ENCODE peak calls at places on chromosomes 11 and 22, in six cellular contexts. One of them, this sample, is unnamed.

GRCh38 chr11:1486054-1486825 is at the start of gene MOB2:
- DNase-seq in T1000: no peak
- DNase-seq in stimulated activated CD8-positive, alpha-beta memory T cell treated with anti-CD3 and anti-CD28 coated beads, Interleukin-15, amount 100 ng/mL, for 24 hours: no peak
- DNase-seq in activated gamma-delta T cell: no peak
- DNase-seq in dorsolateral prefrontal cortex: peak; percentile 33
- DNase-seq in DMS153: peak; percentile 29
- DNase-seq in this sample: peak; percentile 39

GRCh38 chr22:50305658-50306566 is 1.5 kb downstream of the PLXNB2 start:
- DNase-seq in T1000: peak; percentile 67
- DNase-seq in stimulated activated CD8-positive, alpha-beta memory T cell treated with anti-CD3 and anti-CD28 coated beads, Interleukin-15, amount 100 ng/mL, for 24 hours: no peak
- DNase-seq in activated gamma-delta T cell: no peak
- DNase-seq in dorsolateral prefrontal cortex: peak; percentile 80
- DNase-seq in DMS153: peak; percentile 88
- DNase-seq in this sample: peak; percentile 69

GRCh38 chr11:73983764-73984543 is 1.3 kb upstream of the UCP2 start:
- DNase-seq in T1000: no peak
- DNase-seq in stimulated activated CD8-positive, alpha-beta memory T cell treated with anti-CD3 and anti-CD28 coated beads, Interleukin-15, amount 100 ng/mL, for 24 hours: no peak
- DNase-seq in activated gamma-delta T cell: no peak
- DNase-seq in dorsolateral prefrontal cortex: no peak
- DNase-seq in DMS153: peak; percentile 78
- DNase-seq in this sample: no peak

GRCh38 chr11:70002433-70002832 is 75.7 kb upstream of the ANO1 start:
- DNase-seq in T1000: no peak
- DNase-seq in stimulated activated CD8-positive, alpha-beta memory T cell treated with anti-CD3 and anti-CD28 coated beads, Interleukin-15, amount 100 ng/mL, for 24 hours: no peak
- DNase-seq in activated gamma-delta T cell: no peak
- DNase-seq in dorsolateral prefrontal cortex: no peak
- DNase-seq in DMS153: no peak
- DNase-seq in this sample: no peak

GRCh38 chr11:19336331-19336730 is 95.6 kb upstream of the E2F8 start:
- DNase-seq in T1000: no peak
- DNase-seq in stimulated activated CD8-positive, alpha-beta memory T cell treated with anti-CD3 and anti-CD28 coated beads, Interleukin-15, amount 100 ng/mL, for 24 hours: no peak
- DNase-seq in activated gamma-delta T cell: no peak
- DNase-seq in dorsolateral prefrontal cortex: no peak
- DNase-seq in DMS153: no peak
- DNase-seq in this sample: no peak

GRCh38 chr11:57798905-57799559 is 37.4 kb downstream of the CTNND1 start:
- DNase-seq in T1000: no peak
- DNase-seq in stimulated activated CD8-positive, alpha-beta memory T cell treated with anti-CD3 and anti-CD28 coated beads, Interleukin-15, amount 100 ng/mL, for 24 hours: no peak
- DNase-seq in activated gamma-delta T cell: no peak
- DNase-seq in dorsolateral prefrontal cortex: no peak
- DNase-seq in DMS153: peak; percentile 47
- DNase-seq in this sample: peak; percentile 38

GRCh38 chr11:116714902-116715301 is 57.9 kb downstream of the BUD13 start:
- DNase-seq in T1000: no peak
- DNase-seq in stimulated activated CD8-positive, alpha-beta memory T cell treated with anti-CD3 and anti-CD28 coated beads, Interleukin-15, amount 100 ng/mL, for 24 hours: no peak
- DNase-seq in activated gamma-delta T cell: no peak
- DNase-seq in dorsolateral prefrontal cortex: no peak
- DNase-seq in DMS153: no peak
- DNase-seq in this sample: no peak

GRCh38 chr11:57597971-57598830 is 716 bp downstream of the SERPING1 start:
- DNase-seq in T1000: no peak
- DNase-seq in stimulated activated CD8-positive, alpha-beta memory T cell treated with anti-CD3 and anti-CD28 coated beads, Interleukin-15, amount 100 ng/mL, for 24 hours: no peak
- DNase-seq in activated gamma-delta T cell: no peak
- DNase-seq in dorsolateral prefrontal cortex: peak; percentile 65
- DNase-seq in DMS153: no peak
- DNase-seq in this sample: no peak

GRCh38 chr11:114225662-114226061 is 70.5 kb upstream of the NNMT start:
- DNase-seq in T1000: no peak
- DNase-seq in stimulated activated CD8-positive, alpha-beta memory T cell treated with anti-CD3 and anti-CD28 coated beads, Interleukin-15, amount 100 ng/mL, for 24 hours: no peak
- DNase-seq in activated gamma-delta T cell: no peak
- DNase-seq in dorsolateral prefrontal cortex: no peak
- DNase-seq in DMS153: no peak
- DNase-seq in this sample: no peak